ENCODE peak calls at places on chromosomes 1 and 21, in seven cellular contexts. Y is effector memory CD4-positive, alpha-beta T cell; X is neural progenitor cell; I is MM.1S; T is cardiac muscle cell; Q is right lobe of liver; Z is stomach. N is an unnamed sample.

GRCh38 chr1:63954187-63954586 is 180.4 kb downstream of the ROR1 start:
- DNase-seq in T (no peak), Z (no peak), X (no peak), I (no peak), Q (no peak), Y (no peak), N (no peak)

GRCh38 chr1:168551688-168552087 is 7.9 kb upstream of the XCL2 start:
- DNase-seq in Z (no peak), Y (no peak), X (no peak), I (no peak), T (no peak), Q (no peak), N (no peak)

GRCh38 chr1:21899972-21900371 is 37.1 kb downstream of the HSPG2 start:
- DNase-seq in T (peak; percentile 57), I (no peak), Q (no peak), Z (no peak), X (peak; percentile 33), Y (no peak), N (no peak)

GRCh38 chr1:57132993-57133614 is 167.3 kb upstream of the C8B start:
- DNase-seq in T (no peak), Z (no peak), X (no peak), Y (no peak), I (no peak), Q (no peak), N (no peak)

GRCh38 chr21:45326834-45327457 is 39.3 kb upstream of the POFUT2 start:
- DNase-seq in Q (no peak), Y (no peak), I (no peak), T (no peak), Z (no peak), X (no peak), N (no peak)

GRCh38 chr1:26164036-26164927 is 4.5 kb downstream of the C1orf232 start:
- DNase-seq in I (peak; percentile 48), Q (no peak), T (peak; percentile 79), X (peak; percentile 91), Z (peak; percentile 53), Y (no peak), N (peak; percentile 53)

GRCh38 chr1:51559064-51559500 is 40.0 kb upstream of the EPS15 start:
- DNase-seq in Z (no peak), Y (no peak), Q (no peak), I (no peak), X (no peak), T (no peak), N (no peak)

GRCh38 chr1:53754484-53755312 is 15.7 kb upstream of the GLIS1 start:
- DNase-seq in T (peak; percentile 62), X (peak; percentile 75), Z (no peak), Q (peak; percentile 56), Y (no peak), I (peak; percentile 61), N (no peak)

GRCh38 chr1:186662752-186663151 is 17.5 kb downstream of the PTGS2 start:
- DNase-seq in X (no peak), T (no peak), Y (no peak), I (no peak), Z (no peak), Q (no peak), N (no peak)

GRCh38 chr1:243525085-243525487 is 269.2 kb downstream of the SDCCAG8 start:
- DNase-seq in I (no peak), X (no peak), Q (no peak), T (no peak), Y (no peak), Z (no peak), N (no peak)

GRCh38 chr1:109040627-109041613 is 982 bp downstream of the WDR47 start:
- DNase-seq in T (peak; percentile 49), I (no peak), Y (no peak), Q (peak; percentile 53), X (peak; percentile 72), Z (peak; percentile 28), N (no peak)

GRCh38 chr1:214918745-214919144 is 163.8 kb upstream of the KCNK2 start:
- DNase-seq in X (no peak), Y (no peak), T (no peak), I (no peak), Z (no peak), Q (no peak), N (no peak)

GRCh38 chr1:210222288-210223006 is 10.1 kb upstream of the SERTAD4 start:
- DNase-seq in I (no peak), Y (no peak), T (peak; percentile 86), Q (no peak), X (peak; percentile 67), Z (peak; percentile 65), N (no peak)

GRCh38 chr1:17207966-17208418 is 3.1 kb downstream of the PADI1 start:
- DNase-seq in Q (no peak), X (no peak), I (no peak), Y (no peak), T (no peak), Z (no peak), N (peak; percentile 14)

GRCh38 chr1:17207046-17207445 is 2.1 kb downstream of the PADI1 start:
- DNase-seq in Q (no peak), Z (peak; percentile 42), T (peak; percentile 28), X (no peak), Y (no peak), I (no peak), N (no peak)

GRCh38 chr1:17209446-17209845 is 4.5 kb downstream of the PADI1 start:
- DNase-seq in X (no peak), T (no peak), Q (no peak), Z (no peak), I (no peak), Y (no peak), N (no peak)

GRCh38 chr1:17207540-17207939 is 2.6 kb downstream of the PADI1 start:
- DNase-seq in Z (no peak), X (no peak), T (no peak), I (no peak), Y (no peak), Q (no peak), N (no peak)

GRCh38 chr1:17208546-17208945 is 3.6 kb downstream of the PADI1 start:
- DNase-seq in Q (no peak), X (no peak), Y (no peak), T (no peak), Z (no peak), I (no peak), N (no peak)
- H3K27me3 ChIP-seq in Q (no peaks in the 10 kb centered on the region), X (no peaks in the 10 kb centered on the region), Y (no peaks in the 10 kb centered on the region), T (no peaks in the 10 kb centered on the region), Z (peaks cover 36% of the 10 kb centered on the region), I (peaks cover 93% of the 10 kb centered on the region), N (peaks cover 4% of the 10 kb centered on the region)

DNA sequence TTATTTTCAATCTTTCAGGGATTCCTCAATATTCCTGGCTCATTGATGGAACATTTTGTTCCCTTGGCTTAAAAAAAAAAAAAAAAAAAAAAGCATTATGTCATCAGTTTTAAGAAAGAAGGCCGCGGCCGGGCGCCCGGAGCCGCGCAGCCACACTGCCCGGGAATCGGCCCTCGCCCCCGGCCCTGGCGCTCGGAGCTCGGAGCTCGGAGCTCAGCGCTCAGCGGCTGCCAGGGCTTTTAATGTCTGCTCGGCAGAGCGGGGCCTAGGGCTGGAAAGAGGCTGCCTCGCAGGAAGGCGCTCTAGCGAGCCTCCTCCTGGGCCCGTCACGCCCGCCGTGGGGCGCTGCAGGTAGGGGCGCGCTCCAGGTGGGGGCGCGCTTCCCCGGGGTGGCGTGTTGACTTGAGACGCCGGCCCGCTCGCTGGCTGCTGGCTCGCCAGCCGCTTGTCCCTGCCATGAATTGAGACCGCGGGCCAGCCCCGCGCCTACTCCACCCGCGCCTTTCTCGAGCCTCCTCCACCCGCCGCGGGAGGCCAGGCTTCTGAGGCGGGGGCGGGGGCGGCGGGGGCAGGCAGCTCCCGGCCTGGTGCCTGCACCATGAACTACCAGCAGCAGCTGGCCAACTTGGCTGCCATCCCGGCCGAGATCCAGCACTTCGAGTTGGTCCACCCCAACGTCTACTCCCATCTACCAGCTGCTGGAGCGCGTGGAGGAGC is 5.4 kb upstream of the TDRD5 start:
- DNase-seq in I (peak; percentile 36), Z (peak; percentile 85), T (peak; percentile 37), Y (no peak), Q (no peak), X (peak; percentile 85), N (no peak)
- H3K27ac ChIP-seq in I (no peak overlapping the region), Z (peak overlapping the region; percentile 81), T (no peak overlapping the region), Y (no peak overlapping the region), Q (no peak overlapping the region), X (no peak overlapping the region), N (no peak overlapping the region)

GRCh38 chr1:148354284-148354869 is 128.7 kb downstream of the PPIAL4G start:
- DNase-seq in I (no peak), Y (no peak), X (peak; percentile 43), Z (no peak), T (no peak), Q (no peak), N (no peak)
- H3K27me3 ChIP-seq in I (no peaks in the 10 kb centered on the region), Y (peaks cover 16% of the 10 kb centered on the region), X (peaks cover 83% of the 10 kb centered on the region), Z (peaks cover 98% of the 10 kb centered on the region), T (peaks cover 73% of the 10 kb centered on the region), Q (no peaks in the 10 kb centered on the region), N (peaks cover 10% of the 10 kb centered on the region)

GRCh38 chr1:226428348-226429050 is 20.6 kb upstream of the PARP1 start:
- DNase-seq in Y (no peak), X (no peak), I (no peak), Q (no peak), Z (no peak), T (no peak), N (no peak)

GRCh38 chr1:226427131-226427530 is 19.2 kb upstream of the PARP1 start:
- DNase-seq in X (no peak), Q (no peak), Y (no peak), T (no peak), Z (no peak), I (no peak), N (no peak)

GRCh38 chr1:226429868-226430715 is 22.2 kb upstream of the PARP1 start:
- DNase-seq in X (no peak), Z (no peak), T (no peak), I (no peak), Y (no peak), Q (no peak), N (no peak)

GRCh38 chr1:226425431-226426031 is 17.6 kb upstream of the PARP1 start:
- DNase-seq in Q (no peak), X (no peak), Y (no peak), I (no peak), T (no peak), Z (no peak), N (no peak)

DNA sequence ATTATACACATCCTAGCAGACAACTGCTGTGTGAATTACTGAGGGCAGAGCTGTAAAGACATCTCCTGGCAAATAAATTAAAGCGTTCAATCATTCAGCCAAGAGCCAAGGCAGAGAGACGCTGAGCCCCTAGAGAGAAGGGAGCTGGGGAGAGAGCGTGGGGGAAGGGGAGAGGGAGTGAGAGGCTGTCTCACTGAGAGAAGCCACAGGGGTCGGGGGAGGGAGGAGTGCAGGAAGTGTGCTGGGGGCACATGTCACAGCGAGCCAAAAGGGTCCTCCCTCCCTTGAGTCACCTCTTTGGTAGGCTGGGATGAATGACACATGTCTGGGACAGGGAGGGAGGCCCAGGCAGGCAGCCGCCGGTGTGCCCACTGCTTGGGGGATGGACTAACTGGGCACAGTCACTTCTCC is 21.2 kb upstream of the PARP1 start:
- DNase-seq in X (no peak), T (no peak), I (no peak), Y (no peak), Z (no peak), Q (no peak), N (no peak)
- H3K27ac ChIP-seq in X (no peak overlapping the region), T (no peak overlapping the region), I (no peak overlapping the region), Y (no peak overlapping the region), Z (no peak overlapping the region), Q (no peak overlapping the region), N (no peak overlapping the region)